ENCODE peak calls at places on chromosomes 6 and 20, in ten cellular contexts. C is IMR-90, R is esophagus squamous epithelium, K is HCT116, F is heart right ventricle, N is neuronal stem cell, J is heart left ventricle, X is stomach, L is OCI-LY7, I is Panc1. S is an unnamed sample.

GRCh38 chr6:28474441-28475219 is 31.3 kb upstream of the ZSCAN23 start:
- DNase-seq in K (peak; percentile 88), C (peak; percentile 92), N (peak; percentile 79), X (no peak), J (no peak), F (no peak), I (peak; percentile 92), R (no peak), L (peak; percentile 4), S (no peak)

GRCh38 chr6:33014841-33015634 is 5.6 kb upstream of the HLA-DOA start:
- DNase-seq in F (peak; percentile 82), L (peak; percentile 87), X (peak; percentile 45), R (no peak), K (peak; percentile 78), C (peak; percentile 86), I (peak; percentile 62), N (peak; percentile 80), J (peak; percentile 57), S (peak; percentile 82)

GRCh38 chr6:10733151-10733715 is 10.4 kb downstream of the TMEM14C start:
- DNase-seq in L (no peak), X (no peak), K (no peak), C (no peak), I (no peak), F (no peak), R (no peak), J (no peak), N (no peak), S (no peak)

GRCh38 chr20:57400821-57401564 is 9.8 kb downstream of the RBM38 start:
- DNase-seq in I (no peak), X (no peak), R (no peak), J (no peak), C (no peak), K (no peak), L (peak; percentile 82), N (no peak), F (no peak), S (no peak)

GRCh38 chr20:61728786-61729365 is 336.8 kb downstream of the TAF4 start:
- DNase-seq in X (no peak), C (no peak), J (no peak), R (no peak), K (no peak), N (no peak), F (no peak), L (no peak), I (no peak), S (no peak)

GRCh38 chr6:18681828-18682503 is 294.8 kb downstream of the RNF144B start:
- DNase-seq in C (no peak), F (no peak), N (no peak), K (no peak), X (no peak), L (no peak), J (no peak), R (no peak), I (no peak), S (no peak)

GRCh38 chr20:49575551-49576060 is 7.7 kb upstream of the PTGIS start:
- DNase-seq in L (no peak), I (no peak), J (peak; percentile 53), C (no peak), K (no peak), N (no peak), X (peak; percentile 63), F (no peak), R (no peak), S (peak; percentile 41)

GRCh38 chr6:17505062-17505476 is 95.0 kb upstream of the FAM8A1 start:
- DNase-seq in C (peak; percentile 34), F (no peak), X (no peak), K (peak; percentile 27), J (no peak), R (no peak), L (peak; percentile 9), N (no peak), I (no peak), S (peak; percentile 5)

DNA sequence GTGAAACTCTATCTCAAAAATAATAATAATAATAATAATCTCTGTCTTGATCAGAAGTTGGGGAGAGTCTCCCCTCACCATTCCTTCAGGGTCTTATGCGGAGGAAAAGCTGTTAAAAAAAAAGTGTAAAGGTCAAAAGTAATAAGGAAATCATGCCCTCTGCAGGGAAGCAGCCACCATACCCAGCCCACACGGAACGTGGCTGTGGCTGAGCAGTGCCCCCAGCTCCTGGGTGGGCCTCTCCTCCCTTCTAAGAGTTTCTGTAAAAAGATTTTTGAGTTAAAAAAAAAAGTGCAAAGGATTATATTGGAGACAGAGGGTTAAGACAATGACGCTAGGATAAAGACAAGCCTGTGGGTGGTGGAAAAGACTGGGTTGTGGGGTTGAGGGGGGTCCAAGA is 29.3 kb upstream of the ITCH start:
- DNase-seq in K (no peak), R (no peak), C (no peak), X (no peak), L (no peak), I (no peak), J (no peak), F (no peak), N (no peak), S (no peak)
- H3K4me1 ChIP-seq in K (peaks cover 37% of the 10 kb centered on the region), R (peaks cover 10% of the 10 kb centered on the region), C (peaks cover 6% of the 10 kb centered on the region), X (no peaks in the 10 kb centered on the region), L (peaks cover 13% of the 10 kb centered on the region), I (peaks cover 5% of the 10 kb centered on the region), J (no peaks in the 10 kb centered on the region), F (no peaks in the 10 kb centered on the region), N (no peaks in the 10 kb centered on the region), S (no peaks in the 10 kb centered on the region)

GRCh38 chr20:45341579-45341938 is 6.7 kb downstream of the SDC4 start:
- DNase-seq in L (no peak), J (no peak), F (no peak), N (no peak), C (no peak), I (no peak), R (no peak), K (no peak), X (no peak), S (no peak)
- H3K27ac ChIP-seq in L (no peak overlapping the region), J (peak overlapping the region; percentile 96), F (peak overlapping the region; percentile 97), N (no peak overlapping the region), C (peak overlapping the region; percentile 92), I (peak overlapping the region; percentile 83), R (peak overlapping the region; percentile 95), K (peak overlapping the region; percentile 82), X (peak overlapping the region; percentile 91), S (peak overlapping the region; percentile 94)

GRCh38 chr20:24955045-24955444 is 6.0 kb downstream of the CST7 start:
- DNase-seq in K (no peak), J (no peak), R (no peak), F (no peak), I (no peak), X (peak; percentile 20), L (peak; percentile 69), N (no peak), C (no peak), S (peak; percentile 40)

GRCh38 chr20:24958506-24959385 is 9.7 kb downstream of the CST7 start:
- DNase-seq in X (no peak), F (no peak), J (no peak), C (no peak), R (no peak), N (no peak), I (no peak), K (no peak), L (no peak), S (no peak)

GRCh38 chr20:24959591-24960301 is 10.7 kb downstream of the CST7 start:
- DNase-seq in X (peak; percentile 17), R (no peak), N (no peak), C (no peak), L (no peak), J (no peak), I (no peak), K (no peak), F (no peak), S (no peak)

GRCh38 chr20:24956001-24956761 is 7.1 kb downstream of the CST7 start:
- DNase-seq in L (no peak), J (no peak), F (no peak), I (no peak), C (no peak), X (peak; percentile 24), K (no peak), R (no peak), N (no peak), S (no peak)

DNA sequence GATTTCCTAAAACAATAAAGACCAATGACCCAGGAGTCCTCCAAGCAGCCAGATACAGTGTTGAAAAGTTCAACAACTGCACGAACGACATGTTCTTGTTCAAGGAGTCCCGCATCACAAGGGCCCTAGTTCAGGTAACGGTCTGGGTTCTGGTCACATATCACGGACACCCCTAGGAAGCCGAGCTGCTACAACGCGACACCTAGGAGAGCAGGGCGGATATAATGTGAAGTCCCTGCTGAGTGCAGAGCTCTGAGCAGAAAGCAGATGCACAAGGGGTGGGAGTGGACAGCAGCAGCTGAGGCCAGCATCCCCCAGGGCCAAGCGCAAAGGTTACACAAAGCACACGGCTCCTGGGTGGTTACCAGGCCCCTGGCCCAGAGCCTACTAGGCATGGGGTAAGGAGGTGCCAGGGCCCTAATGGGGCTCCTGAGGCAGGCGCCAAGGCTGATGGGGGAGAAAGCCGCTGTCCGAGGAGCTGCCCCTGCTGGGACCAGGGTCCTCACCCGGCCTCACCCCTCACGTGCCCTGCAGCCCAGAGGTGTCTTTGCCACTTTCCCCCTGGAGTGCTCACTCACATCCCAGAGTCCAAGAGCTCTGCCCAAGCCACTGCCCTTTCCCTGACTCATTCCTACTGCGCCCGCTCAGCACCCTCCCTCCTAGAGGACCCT is 8.4 kb downstream of the CST7 start:
- DNase-seq in N (no peak), C (no peak), F (no peak), I (no peak), J (no peak), K (no peak), R (no peak), X (peak; percentile 20), L (no peak), S (no peak)
- H3K4me1 ChIP-seq in N (no peaks in the 10 kb centered on the region), C (no peaks in the 10 kb centered on the region), F (no peaks in the 10 kb centered on the region), I (no peaks in the 10 kb centered on the region), J (no peaks in the 10 kb centered on the region), K (no peaks in the 10 kb centered on the region), R (no peaks in the 10 kb centered on the region), X (no peaks in the 10 kb centered on the region), L (peaks cover 9% of the 10 kb centered on the region), S (no peaks in the 10 kb centered on the region)

GRCh38 chr20:25485872-25486271 is 78.4 kb downstream of the GINS1 start:
- DNase-seq in K (no peak), C (no peak), R (no peak), F (no peak), N (no peak), I (no peak), X (no peak), J (no peak), L (no peak), S (no peak)
- H3K27ac ChIP-seq in K (no peak overlapping the region), C (no peak overlapping the region), R (no peak overlapping the region), F (no peak overlapping the region), N (no peak overlapping the region), I (no peak overlapping the region), X (no peak overlapping the region), J (no peak overlapping the region), L (no peak overlapping the region), S (no peak overlapping the region)

S was measured in small intestine.